ENCODE peak calls at places on chromosomes 7 and 10, in six cellular contexts. One of them, this sample, is unnamed. For H3K79me2, the result is how much of the 10 kb centered on the place peaks cover.

GRCh38 chr7:84510501-84510900 is 315.9 kb upstream of the SEMA3A start:
- DNase-seq in fibroblast of lung: peak
- DNase-seq in PC-9: no peak
- DNase-seq in GM23338: no peak
- DNase-seq in mammary epithelial cell: peak
- DNase-seq in osteoblast: peak
- DNase-seq in this sample: peak

GRCh38 chr10:91464500-91464899 is 54.4 kb downstream of the HECTD2 start:
- DNase-seq in GM23338: no peak
- DNase-seq in mammary epithelial cell: no peak
- DNase-seq in fibroblast of lung: no peak
- DNase-seq in PC-9: no peak
- DNase-seq in osteoblast: no peak
- DNase-seq in this sample: no peak

GRCh38 chr10:79223001-79223345 is 124.3 kb upstream of the PPIF start:
- DNase-seq in GM23338: no peak
- DNase-seq in fibroblast of lung: no peak
- DNase-seq in osteoblast: no peak
- DNase-seq in PC-9: no peak
- DNase-seq in mammary epithelial cell: no peak
- DNase-seq in this sample: no peak

GRCh38 chr7:158880973-158881372 is 24.6 kb downstream of the DYNC2I1 start:
- DNase-seq in fibroblast of lung: no peak
- DNase-seq in GM23338: no peak
- DNase-seq in osteoblast: peak
- DNase-seq in mammary epithelial cell: no peak
- DNase-seq in PC-9: no peak
- DNase-seq in this sample: no peak

GRCh38 chr10:99937630-99938029 is 72.1 kb downstream of the DNMBP start:
- DNase-seq in GM23338: no peak
- DNase-seq in fibroblast of lung: no peak
- DNase-seq in PC-9: no peak
- DNase-seq in osteoblast: no peak
- DNase-seq in mammary epithelial cell: no peak
- DNase-seq in this sample: no peak

GRCh38 chr10:21372651-21373410 is 152.7 kb downstream of the SKIDA1 start:
- DNase-seq in mammary epithelial cell: peak
- DNase-seq in osteoblast: peak
- DNase-seq in GM23338: peak
- DNase-seq in fibroblast of lung: peak
- DNase-seq in PC-9: peak
- DNase-seq in this sample: peak

GRCh38 chr10:13414855-13415254 is 66.8 kb upstream of the SEPHS1 start:
- DNase-seq in PC-9: no peak
- DNase-seq in fibroblast of lung: peak
- DNase-seq in osteoblast: peak
- DNase-seq in GM23338: peak
- DNase-seq in mammary epithelial cell: peak
- DNase-seq in this sample: no peak

GRCh38 chr7:42972703-42973500 is 40.7 kb downstream of the MRPL32 start:
- DNase-seq in GM23338: peak
- DNase-seq in fibroblast of lung: peak
- DNase-seq in PC-9: no peak
- DNase-seq in osteoblast: peak
- DNase-seq in mammary epithelial cell: no peak
- DNase-seq in this sample: peak

GRCh38 chr7:5390918-5391317 is 32.7 kb downstream of the TNRC18 start:
- DNase-seq in osteoblast: peak
- DNase-seq in GM23338: no peak
- DNase-seq in PC-9: no peak
- DNase-seq in fibroblast of lung: no peak
- DNase-seq in mammary epithelial cell: no peak
- DNase-seq in this sample: no peak

GRCh38 chr10:51162002-51162401 is 87.7 kb downstream of the PRKG1 start:
- DNase-seq in fibroblast of lung: peak
- DNase-seq in GM23338: peak
- DNase-seq in osteoblast: no peak
- DNase-seq in PC-9: no peak
- DNase-seq in mammary epithelial cell: no peak
- DNase-seq in this sample: peak

GRCh38 chr10:28890121-28890950 is 213.0 kb downstream of the BAMBI start:
- DNase-seq in fibroblast of lung: peak
- DNase-seq in PC-9: no peak
- DNase-seq in osteoblast: peak
- DNase-seq in mammary epithelial cell: no peak
- DNase-seq in GM23338: no peak
- DNase-seq in this sample: peak

GRCh38 chr10:5958077-5958476 is 19.3 kb downstream of the IL15RA start:
- DNase-seq in PC-9: no peak
- DNase-seq in GM23338: no peak
- DNase-seq in osteoblast: no peak
- DNase-seq in mammary epithelial cell: no peak
- DNase-seq in fibroblast of lung: peak
- DNase-seq in this sample: peak

GRCh38 chr10:86087716-86088115 is 278.9 kb downstream of the GRID1 start:
- DNase-seq in fibroblast of lung: no peak
- DNase-seq in GM23338: no peak
- DNase-seq in osteoblast: no peak
- DNase-seq in PC-9: no peak
- DNase-seq in mammary epithelial cell: no peak
- DNase-seq in this sample: no peak

DNA sequence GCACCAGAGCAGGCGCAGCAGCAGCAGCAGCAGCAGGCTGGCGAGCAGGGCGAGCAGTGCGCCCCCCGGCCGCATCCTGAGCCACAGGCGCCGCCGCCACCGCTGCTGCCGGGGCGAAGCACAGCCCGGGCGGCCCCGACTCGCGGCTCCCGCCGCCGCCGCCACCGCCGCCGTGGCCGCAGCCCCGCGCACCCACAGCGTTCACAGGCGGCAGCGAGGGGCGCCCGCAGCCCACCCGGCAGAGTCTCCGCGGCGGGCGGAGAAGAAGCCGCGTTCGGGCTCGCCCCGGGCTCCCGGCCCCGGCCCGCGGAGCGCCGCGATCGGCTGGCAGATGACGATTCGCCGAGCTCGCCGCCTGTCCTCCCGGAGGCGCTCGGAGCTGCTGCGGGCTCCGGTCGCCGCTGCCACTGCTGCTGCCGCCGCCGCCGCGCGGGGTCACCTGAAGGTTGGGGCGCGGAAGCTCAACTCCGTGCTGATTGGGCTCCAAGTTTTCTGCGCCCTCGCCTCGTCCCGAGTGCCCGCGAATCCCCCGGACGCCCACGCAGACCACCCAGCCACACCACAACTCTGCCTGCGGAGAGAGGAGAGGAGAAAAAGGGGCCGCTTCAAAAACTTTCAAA is at the start of gene ST8SIA6:
- DNase-seq in PC-9: no peak
- DNase-seq in mammary epithelial cell: peak
- DNase-seq in fibroblast of lung: peak
- DNase-seq in osteoblast: peak
- DNase-seq in GM23338: peak
- DNase-seq in this sample: peak
- H2AFZ ChIP-seq in PC-9: peak
- H2AFZ ChIP-seq in mammary epithelial cell: peak
- H2AFZ ChIP-seq in fibroblast of lung: no peak
- H2AFZ ChIP-seq in osteoblast: peak
- H2AFZ ChIP-seq in GM23338: peak
- H2AFZ ChIP-seq in this sample: peak

GRCh38 chr10:1712944-1713671 is 24.2 kb downstream of the ADARB2 start:
- DNase-seq in mammary epithelial cell: no peak
- DNase-seq in GM23338: no peak
- DNase-seq in PC-9: no peak
- DNase-seq in fibroblast of lung: no peak
- DNase-seq in osteoblast: no peak
- DNase-seq in this sample: no peak

GRCh38 chr10:1716839-1717238 is 20.5 kb downstream of the ADARB2 start:
- DNase-seq in PC-9: no peak
- DNase-seq in fibroblast of lung: no peak
- DNase-seq in GM23338: no peak
- DNase-seq in osteoblast: no peak
- DNase-seq in mammary epithelial cell: no peak
- DNase-seq in this sample: no peak

GRCh38 chr10:1712314-1712713 is 25.0 kb downstream of the ADARB2 start:
- DNase-seq in GM23338: no peak
- DNase-seq in fibroblast of lung: no peak
- DNase-seq in osteoblast: no peak
- DNase-seq in PC-9: no peak
- DNase-seq in mammary epithelial cell: no peak
- DNase-seq in this sample: no peak

GRCh38 chr10:1715821-1716220 is 21.5 kb downstream of the ADARB2 start:
- DNase-seq in mammary epithelial cell: peak
- DNase-seq in osteoblast: no peak
- DNase-seq in GM23338: peak
- DNase-seq in fibroblast of lung: no peak
- DNase-seq in PC-9: no peak
- DNase-seq in this sample: no peak
- TF ChIP-seq CTCF in mammary epithelial cell: no peak
- TF ChIP-seq CTCF in osteoblast: no peak
- TF ChIP-seq CTCF in GM23338: peak
- TF ChIP-seq CTCF in fibroblast of lung: no peak
- TF ChIP-seq CTCF in PC-9: no peak
- TF ChIP-seq CTCF in this sample: no peak

GRCh38 chr7:55046582-55047347 is 27.9 kb downstream of the EGFR start:
- DNase-seq in PC-9: no peak
- DNase-seq in GM23338: no peak
- DNase-seq in mammary epithelial cell: no peak
- DNase-seq in fibroblast of lung: no peak
- DNase-seq in osteoblast: no peak
- DNase-seq in this sample: no peak

GRCh38 chr7:55048221-55048859 is 29.5 kb downstream of the EGFR start:
- DNase-seq in fibroblast of lung: no peak
- DNase-seq in mammary epithelial cell: no peak
- DNase-seq in GM23338: no peak
- DNase-seq in PC-9: peak
- DNase-seq in osteoblast: no peak
- DNase-seq in this sample: no peak

GRCh38 chr7:55044791-55045190 is 26.0 kb downstream of the EGFR start:
- DNase-seq in mammary epithelial cell: no peak
- DNase-seq in GM23338: no peak
- DNase-seq in osteoblast: no peak
- DNase-seq in PC-9: no peak
- DNase-seq in fibroblast of lung: peak
- DNase-seq in this sample: peak

GRCh38 chr7:55043691-55044090 is 24.9 kb downstream of the EGFR start:
- DNase-seq in mammary epithelial cell: peak
- DNase-seq in fibroblast of lung: no peak
- DNase-seq in osteoblast: no peak
- DNase-seq in GM23338: no peak
- DNase-seq in PC-9: peak
- DNase-seq in this sample: no peak

DNA sequence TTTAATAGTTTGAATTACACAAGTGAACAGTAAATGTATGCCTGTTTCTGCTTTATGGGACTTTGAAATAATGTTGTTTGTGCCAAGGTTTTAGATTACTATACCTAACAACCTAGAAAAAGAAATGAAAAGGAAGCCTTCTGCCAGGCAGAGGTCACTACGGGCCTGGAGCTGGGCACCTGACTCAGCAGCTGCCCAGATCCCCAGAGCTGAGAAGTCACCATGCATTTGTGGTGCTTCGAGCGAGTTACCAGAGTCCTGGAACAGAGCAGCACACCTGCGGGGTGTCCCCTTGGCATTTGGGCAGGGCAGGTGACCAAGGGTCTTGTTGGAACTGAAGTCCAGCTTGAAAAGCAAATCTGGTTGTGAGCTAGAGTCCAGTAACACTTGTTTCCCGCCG is 25.5 kb downstream of the EGFR start:
- DNase-seq in fibroblast of lung: no peak
- DNase-seq in PC-9: no peak
- DNase-seq in osteoblast: no peak
- DNase-seq in GM23338: no peak
- DNase-seq in mammary epithelial cell: no peak
- DNase-seq in this sample: no peak
- H3K79me2 ChIP-seq in fibroblast of lung: half or more
- H3K79me2 ChIP-seq in PC-9: half or more
- H3K79me2 ChIP-seq in osteoblast: half or more
- H3K79me2 ChIP-seq in GM23338: under half
- H3K79me2 ChIP-seq in mammary epithelial cell: half or more
- H3K79me2 ChIP-seq in this sample: half or more

GRCh38 chr10:112912441-112912911 is 37.6 kb upstream of the TCF7L2 start:
- DNase-seq in fibroblast of lung: peak
- DNase-seq in PC-9: no peak
- DNase-seq in mammary epithelial cell: no peak
- DNase-seq in GM23338: no peak
- DNase-seq in osteoblast: no peak
- DNase-seq in this sample: no peak
- H2AFZ ChIP-seq in fibroblast of lung: no peak
- H2AFZ ChIP-seq in PC-9: no peak
- H2AFZ ChIP-seq in mammary epithelial cell: no peak
- H2AFZ ChIP-seq in GM23338: no peak
- H2AFZ ChIP-seq in osteoblast: no peak
- H2AFZ ChIP-seq in this sample: no peak

DNA sequence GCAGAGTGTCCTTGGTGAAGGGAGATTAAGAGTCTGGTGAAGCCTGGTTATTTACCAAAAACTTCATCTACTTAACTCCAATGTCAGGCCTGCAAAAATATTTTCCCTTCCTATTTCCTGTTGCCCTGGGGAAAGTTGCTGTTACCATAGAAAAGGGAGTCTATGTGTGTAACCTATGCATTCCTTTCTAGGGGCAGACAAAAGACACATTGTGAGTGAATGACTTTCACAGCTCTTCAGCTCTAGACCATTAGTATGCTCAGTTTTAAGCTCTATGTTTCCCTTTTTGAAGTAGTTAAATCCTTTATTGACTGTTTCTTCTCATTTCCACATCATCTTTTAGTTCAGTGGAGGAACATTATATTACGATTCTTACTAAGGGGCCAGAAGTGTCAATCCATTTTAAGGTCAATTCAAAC is 45.6 kb upstream of the SGCE start:
- DNase-seq in osteoblast: peak
- DNase-seq in mammary epithelial cell: peak
- DNase-seq in PC-9: peak
- DNase-seq in GM23338: peak
- DNase-seq in fibroblast of lung: peak
- DNase-seq in this sample: peak
- TF ChIP-seq CTCF in osteoblast: no peak
- TF ChIP-seq CTCF in mammary epithelial cell: no peak
- TF ChIP-seq CTCF in PC-9: no peak
- TF ChIP-seq CTCF in GM23338: no peak
- TF ChIP-seq CTCF in fibroblast of lung: no peak
- TF ChIP-seq CTCF in this sample: no peak

DNA sequence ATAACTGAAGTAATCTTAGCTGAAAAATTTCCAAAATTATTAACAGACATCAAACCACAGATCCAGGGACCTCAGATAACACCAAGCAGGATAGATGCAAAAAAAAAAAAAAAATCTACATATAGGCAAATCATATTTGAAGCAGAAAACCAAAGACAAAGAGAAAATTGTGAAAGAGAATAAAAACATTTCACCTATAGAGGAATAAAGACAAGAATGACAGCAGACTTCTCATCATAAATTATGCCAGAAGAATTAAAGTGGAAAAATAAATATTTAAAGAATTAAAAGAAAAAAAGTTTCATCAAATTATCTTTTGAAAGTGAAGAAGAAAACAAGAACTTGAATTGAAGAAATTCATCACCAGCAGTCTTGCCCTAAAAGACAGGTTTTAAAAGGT is 467.5 kb downstream of the GPAM start:
- DNase-seq in mammary epithelial cell: no peak
- DNase-seq in osteoblast: no peak
- DNase-seq in fibroblast of lung: no peak
- DNase-seq in PC-9: no peak
- DNase-seq in GM23338: no peak
- DNase-seq in this sample: no peak
- H3K79me2 ChIP-seq in mammary epithelial cell: under half
- H3K79me2 ChIP-seq in osteoblast: under half
- H3K79me2 ChIP-seq in fibroblast of lung: under half
- H3K79me2 ChIP-seq in PC-9: under half
- H3K79me2 ChIP-seq in GM23338: under half
- H3K79me2 ChIP-seq in this sample: under half

GRCh38 chr7:135147341-135147898 is 452 bp upstream of the TMEM140 start:
- DNase-seq in GM23338: no peak
- DNase-seq in osteoblast: no peak
- DNase-seq in mammary epithelial cell: no peak
- DNase-seq in PC-9: no peak
- DNase-seq in fibroblast of lung: no peak
- DNase-seq in this sample: no peak
- H2AFZ ChIP-seq in GM23338: peak
- H2AFZ ChIP-seq in osteoblast: peak
- H2AFZ ChIP-seq in mammary epithelial cell: no peak
- H2AFZ ChIP-seq in PC-9: peak
- H2AFZ ChIP-seq in fibroblast of lung: peak
- H2AFZ ChIP-seq in this sample: no peak